ENCODE peak calls at places on chromosomes 6 and 20, in four cellular contexts. P, U, T and M are unnamed samples. For H3K79me2, the result is how much of the 10 kb centered on the place peaks cover.

GRCh38 chr6:53035549-53036213 is 29.5 kb upstream of the FBXO9 start:
- DNase-seq in P (no peak), U (no peak), T (peak), M (no peak)

GRCh38 chr6:52361347-52361944 is 505 bp upstream of the PAQR8 start:
- DNase-seq in P (no peak), U (no peak), T (no peak), M (no peak)

GRCh38 chr6:80638222-80639055 is 532.0 kb downstream of the BCKDHB start:
- DNase-seq in P (peak), U (peak), T (peak), M (no peak)

GRCh38 chr6:26657268-26657667 is 2.3 kb downstream of the ZNF322 start:
- DNase-seq in P (no peak), U (no peak), T (no peak), M (peak)

GRCh38 chr6:105161411-105161810 is 18.4 kb downstream of the POPDC3 start:
- DNase-seq in P (no peak), U (no peak), T (no peak), M (no peak)

GRCh38 chr6:50965495-50965894 is 146.8 kb downstream of the TFAP2B start:
- DNase-seq in P (no peak), U (no peak), T (no peak), M (no peak)

GRCh38 chr6:33248643-33248931 is 23.1 kb downstream of the VPS52 start:
- DNase-seq in P (no peak), U (no peak), T (no peak), M (no peak)

GRCh38 chr6:40779399-40779798 is 192.2 kb upstream of the LRFN2 start:
- DNase-seq in P (no peak), U (no peak), T (peak), M (no peak)

GRCh38 chr20:6575912-6576391 is 191.5 kb upstream of the BMP2 start:
- DNase-seq in P (peak), U (peak), T (peak), M (no peak)

GRCh38 chr6:54897462-54898189 is 51.1 kb downstream of the FAM83B start:
- DNase-seq in P (no peak), U (no peak), T (no peak), M (no peak)

GRCh38 chr6:145809211-145809610 is 5.4 kb downstream of the FBXO30 start:
- DNase-seq in P (no peak), U (peak), T (no peak), M (peak)

GRCh38 chr6:141667580-141668309 is 465.0 kb upstream of the GJE1 start:
- DNase-seq in P (no peak), U (no peak), T (no peak), M (no peak)

GRCh38 chr6:127515234-127515793 is 3.8 kb downstream of the MTCL3 start:
- DNase-seq in P (no peak), U (no peak), T (no peak), M (peak)

GRCh38 chr20:568865-569415 is 25.4 kb upstream of the CSNK2A1 start:
- DNase-seq in P (no peak), U (no peak), T (no peak), M (no peak)

GRCh38 chr6:87968435-87969278 is 79.0 kb upstream of the SPACA1 start:
- DNase-seq in P (no peak), U (peak), T (peak), M (peak)

GRCh38 chr20:13017883-13018535 is 9.2 kb downstream of the SPTLC3 start:
- DNase-seq in P (no peak), U (no peak), T (no peak), M (no peak)

GRCh38 chr6:23456396-23456795 is 669.6 kb upstream of the NRSN1 start:
- DNase-seq in P (no peak), U (peak), T (peak), M (no peak)

GRCh38 chr20:11316244-11316643 is 601.4 kb upstream of the BTBD3 start:
- DNase-seq in P (no peak), U (peak), T (no peak), M (no peak)

GRCh38 chr20:23122959-23123655 is 37.0 kb upstream of the CD93 start:
- DNase-seq in P (no peak), U (no peak), T (no peak), M (no peak)

GRCh38 chr6:16729183-16729696 is 32.0 kb downstream of the ATXN1 start:
- DNase-seq in P (no peak), U (no peak), T (peak), M (no peak)

GRCh38 chr20:24969203-24970029 is 20.3 kb downstream of the CST7 start:
- DNase-seq in P (no peak), U (no peak), T (no peak), M (no peak)

GRCh38 chr6:150930816-150931215 is 65.3 kb downstream of the MTHFD1L start:
- DNase-seq in P (no peak), U (no peak), T (no peak), M (no peak)

GRCh38 chr6:170279977-170280688 is 10.7 kb downstream of the DLL1 start:
- DNase-seq in P (no peak), U (peak), T (peak), M (no peak)

GRCh38 chr6:26501482-26501986 is 1.4 kb downstream of the BTN1A1 start:
- DNase-seq in P (no peak), U (no peak), T (peak), M (no peak)

GRCh38 chr6:126550323-126550722 is 210.4 kb downstream of the CENPW start:
- DNase-seq in P (no peak), U (no peak), T (no peak), M (no peak)

GRCh38 chr20:29756664-29757063 is 1500.8 kb upstream of the DEFB115 start:
- DNase-seq in P (no peak), U (no peak), T (no peak), M (no peak)

GRCh38 chr20:38298768-38299288 is 5.1 kb upstream of the BPI start:
- DNase-seq in P (no peak), U (no peak), T (peak), M (no peak)

GRCh38 chr20:10427060-10427692 is 6.8 kb downstream of the MKKS start:
- DNase-seq in P (no peak), U (peak), T (peak), M (peak)

GRCh38 chr20:21505810-21506530 is 7.9 kb downstream of the NKX2-2 start:
- DNase-seq in P (no peak), U (peak), T (peak), M (no peak)

GRCh38 chr6:150641398-150642139 is 41.9 kb downstream of the PLEKHG1 start:
- DNase-seq in P (no peak), U (peak), T (peak), M (peak)

GRCh38 chr6:6674872-6675271 is 86.4 kb downstream of the LY86 start:
- DNase-seq in P (no peak), U (no peak), T (no peak), M (peak)

GRCh38 chr6:79048611-79049010 is 29.4 kb downstream of the PHIP start:
- DNase-seq in P (no peak), U (no peak), T (peak), M (peak)

GRCh38 chr6:101462576-101462975 is 69.1 kb downstream of the GRIK2 start:
- DNase-seq in P (no peak), U (no peak), T (no peak), M (no peak)

GRCh38 chr6:13491538-13491937 is 4.1 kb upstream of the GFOD1 start:
- DNase-seq in P (no peak), U (no peak), T (no peak), M (no peak)

GRCh38 chr6:130233332-130233731 is 10.6 kb upstream of the SAMD3 start:
- DNase-seq in P (no peak), U (no peak), T (no peak), M (no peak)

GRCh38 chr6:105604593-105604905 is 201.7 kb upstream of the PREP start:
- DNase-seq in P (no peak), U (peak), T (no peak), M (no peak)

GRCh38 chr20:5508044-5508443 is 191.3 kb upstream of the PROKR2 start:
- DNase-seq in P (no peak), U (no peak), T (no peak), M (no peak)

GRCh38 chr6:54084234-54084633 is 27.0 kb upstream of the MLIP start:
- DNase-seq in P (no peak), U (no peak), T (no peak), M (no peak)

GRCh38 chr20:51731771-51732453 is 36.3 kb downstream of the ATP9A start:
- DNase-seq in P (no peak), U (no peak), T (no peak), M (no peak)

GRCh38 chr6:3737831-3738210 is 13.7 kb downstream of the PXDC1 start:
- DNase-seq in P (no peak), U (no peak), T (no peak), M (no peak)
- H3K79me2 ChIP-seq in P (under half), U (under half), T (half or more), M (under half)

DNA sequence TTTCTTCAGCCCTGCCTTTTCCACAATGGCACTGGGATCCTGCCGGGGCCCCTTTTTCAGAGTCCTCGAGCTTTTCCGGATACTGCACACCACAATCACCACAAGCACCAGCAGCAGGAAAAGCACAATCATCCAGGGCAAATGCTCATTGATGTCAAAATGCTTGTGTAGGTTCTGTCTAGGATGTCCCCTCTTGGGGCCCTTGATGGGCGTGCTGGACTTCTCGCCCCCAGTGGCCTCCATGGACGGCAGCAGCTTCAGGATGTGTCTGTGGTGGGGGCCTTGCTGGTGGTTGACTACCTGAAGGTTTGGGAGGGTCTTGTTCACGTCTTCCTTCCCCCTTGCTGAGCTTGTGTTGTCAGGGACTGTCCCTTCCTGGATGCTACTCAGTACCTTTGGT is 25.7 kb downstream of the TNFRSF21 start:
- DNase-seq in P (no peak), U (no peak), T (no peak), M (no peak)
- H3K79me2 ChIP-seq in P (under half), U (under half), T (under half), M (half or more)

GRCh38 chr6:143685653-143686052 is 7.9 kb downstream of the PHACTR2 start:
- DNase-seq in P (no peak), U (no peak), T (no peak), M (no peak)

GRCh38 chr6:143688681-143689080 is 10.9 kb downstream of the PHACTR2 start:
- DNase-seq in P (no peak), U (no peak), T (no peak), M (no peak)

GRCh38 chr6:143682805-143683204 is 5.0 kb downstream of the PHACTR2 start:
- DNase-seq in P (no peak), U (no peak), T (no peak), M (no peak)

GRCh38 chr6:143687604-143688003 is 9.8 kb downstream of the PHACTR2 start:
- DNase-seq in P (no peak), U (no peak), T (no peak), M (no peak)

GRCh38 chr6:143684484-143684883 is 6.7 kb downstream of the PHACTR2 start:
- DNase-seq in P (no peak), U (no peak), T (no peak), M (no peak)
- H3K79me2 ChIP-seq in P (under half), U (under half), T (half or more), M (under half)

GRCh38 chr6:7707787-7708186 is 18.1 kb upstream of the BMP6 start:
- DNase-seq in P (no peak), U (no peak), T (no peak), M (no peak)
- H3K79me2 ChIP-seq in P (under half), U (under half), T (under half), M (under half)

GRCh38 chr6:15405111-15405510 is 159.2 kb downstream of the JARID2 start:
- DNase-seq in P (no peak), U (no peak), T (no peak), M (no peak)
- H3K79me2 ChIP-seq in P (half or more), U (half or more), T (under half), M (under half)

GRCh38 chr20:63384336-63384735 is 23.2 kb upstream of the CHRNA4 start:
- DNase-seq in P (no peak), U (no peak), T (no peak), M (no peak)

GRCh38 chr20:63385819-63386218 is 24.7 kb upstream of the CHRNA4 start:
- DNase-seq in P (no peak), U (no peak), T (no peak), M (no peak)

GRCh38 chr20:63382551-63383300 is 21.6 kb upstream of the CHRNA4 start:
- DNase-seq in P (no peak), U (no peak), T (no peak), M (no peak)

GRCh38 chr20:63381781-63382431 is 20.8 kb upstream of the CHRNA4 start:
- DNase-seq in P (no peak), U (no peak), T (peak), M (no peak)

GRCh38 chr20:63383556-63383955 is 22.4 kb upstream of the CHRNA4 start:
- DNase-seq in P (no peak), U (no peak), T (no peak), M (no peak)
- H3K79me2 ChIP-seq in P (under half), U (under half), T (under half), M (under half)

GRCh38 chr6:111592726-111593515 is 12.8 kb downstream of the TRAF3IP2 start:
- DNase-seq in P (no peak), U (no peak), T (no peak), M (no peak)
- H3K79me2 ChIP-seq in P (under half), U (under half), T (under half), M (under half)

DNA sequence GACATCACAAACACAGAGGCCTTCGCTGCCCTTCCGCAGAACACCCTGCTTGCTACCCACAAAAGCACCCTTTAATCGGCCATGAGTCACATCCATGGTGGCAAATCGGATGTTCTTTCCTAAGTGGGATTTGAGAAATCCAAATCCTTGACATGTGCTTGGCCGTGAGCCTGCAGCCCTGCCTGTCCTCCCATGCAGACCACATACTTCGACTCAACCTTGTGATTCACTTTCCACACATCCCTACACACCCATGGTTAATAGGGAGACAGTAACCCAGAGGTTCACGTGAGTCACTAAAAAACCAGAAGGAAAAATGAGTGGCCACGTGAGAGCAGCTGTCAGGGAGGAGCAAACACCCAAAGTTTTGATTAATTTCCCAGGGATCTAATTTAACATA is 19.4 kb downstream of the RAMACL start:
- DNase-seq in P (no peak), U (no peak), T (peak), M (no peak)
- H3K79me2 ChIP-seq in P (under half), U (under half), T (under half), M (under half)